ENCODE peak calls at places on chromosomes 7 and 10, in seven cellular contexts. A is Peyer's patch, U is Calu3, T is transverse colon, O is endothelial cell, H is dorsolateral prefrontal cortex, P is CD14-positive monocyte. X is an unnamed sample.

GRCh38 chr10:114962441-114962840 is 24.4 kb downstream of the TRUB1 start:
- DNase-seq in H (no peak), P (no peak), O (no peak), T (no peak), A (no peak), U (no peak), X (no peak)

GRCh38 chr10:33208166-33208565 is 126.3 kb downstream of the NRP1 start:
- DNase-seq in A (no peak), O (no peak), P (no peak), U (no peak), T (no peak), H (no peak), X (no peak)

GRCh38 chr10:86366033-86366901 is at the start of gene GRID1:
- DNase-seq in U (peak), T (no peak), H (peak), P (peak), A (peak), O (peak), X (no peak)

GRCh38 chr7:155296006-155296787 is 1.5 kb upstream of the INSIG1 start:
- DNase-seq in A (no peak), P (no peak), U (no peak), O (no peak), H (no peak), T (no peak), X (no peak)

GRCh38 chr7:39622609-39623311 is 612 bp upstream of the RALA start:
- DNase-seq in U (no peak), P (no peak), O (no peak), A (no peak), T (no peak), H (no peak), X (no peak)

GRCh38 chr7:19958309-19958896 is 185.0 kb upstream of the TMEM196 start:
- DNase-seq in A (no peak), H (no peak), T (no peak), U (peak), P (no peak), O (no peak), X (peak)

GRCh38 chr7:90564455-90564854 is 31.7 kb upstream of the CDK14 start:
- DNase-seq in A (no peak), O (no peak), P (no peak), U (peak), H (no peak), T (no peak), X (no peak)

GRCh38 chr10:79351332-79351731 is 4.1 kb downstream of the PPIF start:
- DNase-seq in H (no peak), O (no peak), P (no peak), T (no peak), U (no peak), A (peak), X (no peak)

GRCh38 chr7:27162930-27163775 is 2.2 kb downstream of the HOXA9 start:
- DNase-seq in U (no peak), A (peak), P (no peak), T (peak), O (no peak), H (no peak), X (no peak)

GRCh38 chr7:95595825-95596182 is 512 bp downstream of the PDK4 start:
- DNase-seq in H (no peak), P (no peak), U (no peak), O (no peak), T (peak), A (no peak), X (no peak)

GRCh38 chr7:20158684-20159083 is 58.5 kb downstream of the MACC1 start:
- DNase-seq in A (no peak), T (no peak), P (no peak), U (peak), H (no peak), O (no peak), X (no peak)

GRCh38 chr7:35761882-35762720 is 38.8 kb upstream of the SEPTIN7 start:
- DNase-seq in O (no peak), U (no peak), A (no peak), T (no peak), H (no peak), P (no peak), X (no peak)

GRCh38 chr7:99762680-99763327 is 21.2 kb downstream of the CYP3A4 start:
- DNase-seq in H (no peak), A (no peak), U (peak), O (no peak), T (no peak), P (no peak), X (no peak)

GRCh38 chr7:130560972-130561371 is 69.1 kb downstream of the MEST start:
- DNase-seq in U (peak), O (no peak), A (no peak), H (no peak), T (no peak), P (no peak), X (peak)

GRCh38 chr10:36254191-36254590 is 612.1 kb upstream of the FZD8 start:
- DNase-seq in U (no peak), T (peak), A (peak), P (no peak), H (no peak), O (no peak), X (peak)

GRCh38 chr7:158252837-158253669 is 334.6 kb downstream of the PTPRN2 start:
- DNase-seq in T (no peak), H (peak), A (peak), O (no peak), U (no peak), P (no peak), X (no peak)

GRCh38 chr10:71975891-71976725 is 11.9 kb downstream of the CHST3 start:
- DNase-seq in U (peak), A (no peak), H (no peak), O (no peak), P (no peak), T (peak), X (no peak)

GRCh38 chr7:131501422-131501821 is 55.0 kb downstream of the PODXL start:
- DNase-seq in U (no peak), P (no peak), T (no peak), O (no peak), H (no peak), A (no peak), X (no peak)

GRCh38 chr10:36303896-36304295 is 661.8 kb upstream of the FZD8 start:
- DNase-seq in T (no peak), P (no peak), O (no peak), A (no peak), U (no peak), H (no peak), X (no peak)

GRCh38 chr10:91742189-91742588 is 56.0 kb upstream of the TNKS2 start:
- DNase-seq in U (no peak), T (no peak), H (no peak), O (no peak), A (no peak), P (no peak), X (no peak)

GRCh38 chr10:7942311-7942710 is 112.2 kb upstream of the GATA3 start:
- DNase-seq in H (no peak), O (no peak), T (no peak), U (no peak), A (no peak), P (no peak), X (no peak)

GRCh38 chr10:91587710-91588638 is 44.9 kb downstream of the PPP1R3C start:
- DNase-seq in U (no peak), O (no peak), H (no peak), P (no peak), A (no peak), T (no peak), X (no peak)

GRCh38 chr10:127888526-127889312 is 4.0 kb downstream of the CLRN3 start:
- DNase-seq in A (peak), H (no peak), T (peak), U (no peak), P (no peak), O (no peak), X (no peak)

GRCh38 chr7:108083980-108084379 is 46.2 kb downstream of the LAMB4 start:
- DNase-seq in O (no peak), U (no peak), T (no peak), P (no peak), A (no peak), H (no peak), X (no peak)

GRCh38 chr7:107076781-107077698 is 32.5 kb downstream of the PRKAR2B start:
- DNase-seq in O (no peak), T (no peak), A (no peak), P (no peak), H (no peak), U (no peak), X (no peak)

GRCh38 chr10:97685395-97685958 is 1.6 kb downstream of the AVPI1 start:
- DNase-seq in T (peak), A (peak), U (peak), P (no peak), O (peak), H (no peak), X (peak)

GRCh38 chr10:44054046-44054445 is 330.9 kb downstream of the CXCL12 start:
- DNase-seq in P (no peak), A (no peak), U (no peak), O (no peak), H (no peak), T (no peak), X (no peak)

GRCh38 chr7:93185303-93186027 is 37.3 kb upstream of the SAMD9L start:
- DNase-seq in P (no peak), A (no peak), H (no peak), U (no peak), T (no peak), O (no peak), X (peak)

GRCh38 chr10:125201108-125201524 is 40.8 kb upstream of the CTBP2 start:
- DNase-seq in U (peak), T (no peak), A (no peak), H (no peak), P (no peak), O (no peak), X (peak)

GRCh38 chr10:78780551-78780961 is 288.2 kb upstream of the ZMIZ1 start:
- DNase-seq in O (no peak), T (no peak), H (no peak), A (no peak), U (no peak), P (peak), X (no peak)

GRCh38 chr7:137337902-137338301 is 5.6 kb downstream of the PTN start:
- DNase-seq in A (no peak), U (no peak), P (no peak), T (no peak), O (no peak), H (no peak), X (no peak)
- TF ChIP-seq CTCF in A (no peak), U (no peak), P (no peak), T (no peak), O (no peak), H (peak), X (no peak)

GRCh38 chr7:123598657-123599056 is 3.0 kb upstream of the ASB15 start:
- DNase-seq in O (no peak), T (no peak), P (no peak), U (no peak), A (no peak), H (no peak), X (no peak)
- TF ChIP-seq CTCF in O (no peak), T (no peak), P (no peak), U (no peak), A (no peak), H (no peak), X (no peak)

GRCh38 chr10:51046668-51047067 is 27.6 kb upstream of the PRKG1 start:
- DNase-seq in P (no peak), A (no peak), O (no peak), T (no peak), U (no peak), H (no peak), X (no peak)

GRCh38 chr10:51052152-51052551 is 22.1 kb upstream of the PRKG1 start:
- DNase-seq in O (no peak), H (no peak), U (no peak), T (no peak), P (no peak), A (no peak), X (no peak)

GRCh38 chr10:51048792-51049191 is 25.5 kb upstream of the PRKG1 start:
- DNase-seq in A (no peak), O (no peak), T (no peak), P (no peak), H (no peak), U (no peak), X (no peak)

GRCh38 chr10:51047857-51048256 is 26.4 kb upstream of the PRKG1 start:
- DNase-seq in T (no peak), U (no peak), H (no peak), P (no peak), O (no peak), A (no peak), X (no peak)
- TF ChIP-seq CTCF in T (no peak), U (no peak), H (no peak), P (no peak), O (no peak), A (no peak), X (no peak)

DNA sequence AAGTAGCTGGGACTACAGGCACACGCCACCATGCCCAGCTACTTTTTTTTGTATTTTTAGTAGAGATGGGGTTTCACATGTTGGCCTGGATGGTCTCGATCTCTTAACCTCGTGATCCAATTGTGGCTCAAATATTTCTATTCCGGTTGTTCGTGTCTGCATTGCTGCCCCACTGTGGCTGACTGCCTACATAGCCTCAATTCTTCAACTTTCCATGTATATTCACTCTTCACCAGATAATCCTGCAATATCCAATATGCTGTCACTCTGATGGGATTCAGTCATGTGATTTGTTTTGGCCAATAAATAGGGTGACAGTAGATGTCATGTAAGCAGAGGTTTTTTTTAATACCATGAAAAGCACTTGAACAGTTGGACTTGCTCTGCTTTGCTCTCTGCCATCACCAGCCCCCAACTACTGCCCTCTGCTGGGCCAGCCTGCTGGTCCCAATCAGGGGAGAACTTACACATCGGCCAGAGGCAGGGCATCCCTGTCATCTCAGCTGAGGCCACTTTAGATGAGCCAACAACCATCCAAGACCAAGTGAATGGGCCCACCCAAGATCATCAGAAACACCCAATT is 56.7 kb downstream of the NSUN6 start:
- DNase-seq in P (no peak), H (no peak), O (peak), U (peak), A (no peak), T (peak), X (no peak)
- TF ChIP-seq CTCF in P (peak), H (no peak), O (peak), U (no peak), A (no peak), T (no peak), X (peak)

DNA sequence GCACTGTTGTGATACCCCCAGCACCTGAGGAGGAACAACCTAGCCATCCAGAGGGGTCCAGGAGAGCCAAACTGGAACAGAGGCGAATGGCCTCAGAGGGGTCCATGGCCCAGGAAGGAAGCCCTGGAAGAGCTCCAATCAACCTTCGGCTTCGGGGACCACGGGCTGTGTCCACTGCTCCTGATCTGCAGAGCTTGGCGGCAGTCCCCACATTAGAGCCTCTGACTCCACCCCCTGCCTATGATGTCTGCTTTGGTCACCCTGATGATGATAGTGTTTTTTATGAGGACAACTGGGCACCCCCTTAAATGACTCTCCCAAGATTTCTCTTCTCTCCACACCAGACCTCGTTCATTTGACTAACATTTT is 1.6 kb upstream of the CASP2 start:
- DNase-seq in O (no peak), T (no peak), U (no peak), P (no peak), A (no peak), H (no peak), X (no peak)
- TF ChIP-seq CTCF in O (no peak), T (no peak), U (no peak), P (no peak), A (no peak), H (no peak), X (no peak)

GRCh38 chr10:129231821-129232220 is 235.2 kb upstream of the MGMT start:
- DNase-seq in H (no peak), U (no peak), P (no peak), T (no peak), A (no peak), O (no peak), X (no peak)
- TF ChIP-seq CTCF in H (no peak), U (no peak), P (no peak), T (no peak), A (no peak), O (no peak), X (no peak)

GRCh38 chr7:127107601-127108007 is 145.1 kb downstream of the GRM8 start:
- DNase-seq in U (peak), T (peak), A (peak), P (no peak), H (no peak), O (peak), X (peak)
- TF ChIP-seq CTCF in U (peak), T (peak), A (peak), P (no peak), H (peak), O (peak), X (peak)

GRCh38 chr10:58512470-58513188 is at the start of gene BICC1:
- DNase-seq in O (peak), T (peak), U (peak), H (peak), A (peak), P (no peak), X (no peak)
- TF ChIP-seq CTCF in O (no peak), T (no peak), U (no peak), H (no peak), A (no peak), P (no peak), X (no peak)

GRCh38 chr10:101287922-101288638 is 58.8 kb upstream of the LBX1 start:
- DNase-seq in U (no peak), A (no peak), H (peak), P (no peak), T (no peak), O (peak), X (no peak)
- TF ChIP-seq CTCF in U (no peak), A (no peak), H (no peak), P (no peak), T (no peak), O (no peak), X (peak)

DNA sequence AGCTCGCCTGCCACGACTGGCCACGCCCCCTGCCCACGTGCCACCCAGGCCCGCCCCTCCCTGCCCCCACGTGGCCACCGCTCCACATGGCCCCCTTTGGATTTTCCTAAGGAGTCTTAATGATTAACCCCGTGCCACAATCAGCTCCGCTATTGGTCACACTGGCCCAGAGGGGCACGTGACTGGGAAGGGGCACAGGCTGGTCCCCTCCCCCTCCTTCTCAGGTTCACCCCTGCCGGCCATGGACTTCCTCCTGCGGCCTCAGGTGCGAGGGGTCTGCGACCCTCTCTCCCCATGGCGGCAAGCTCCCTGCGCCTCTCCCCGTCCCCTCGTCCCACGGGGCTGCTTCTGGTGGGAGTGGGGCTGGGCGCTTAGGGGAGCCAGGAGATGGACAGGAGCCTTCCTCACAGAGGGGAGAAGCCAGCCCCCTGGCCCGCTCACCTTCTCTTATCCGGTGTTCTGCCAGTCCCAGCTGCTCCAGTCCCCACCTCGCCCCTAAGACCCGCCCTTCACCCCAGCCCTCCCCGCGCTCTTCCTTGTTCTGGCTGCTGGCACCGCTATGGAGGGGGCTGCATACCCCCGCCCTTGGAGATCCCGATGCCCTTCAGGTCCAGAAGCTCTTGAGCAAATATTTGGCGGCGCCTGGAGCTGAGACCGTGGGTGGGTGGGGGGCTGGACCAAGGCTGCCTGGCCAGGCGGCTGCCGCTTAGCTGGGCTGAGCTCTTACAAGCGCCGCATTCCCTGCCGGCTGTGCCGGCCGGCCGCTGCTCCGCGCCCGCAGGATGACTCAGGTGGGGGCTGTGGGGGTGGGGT is 3.2 kb downstream of the SLC4A2 start:
- DNase-seq in O (peak), U (peak), H (no peak), A (peak), P (no peak), T (peak), X (no peak)
- TF ChIP-seq CTCF in O (no peak), U (no peak), H (no peak), A (no peak), P (no peak), T (no peak), X (no peak)